ENCODE peak calls at places on chromosomes 6 and 20, in six cellular contexts. Z is PC-3, B is SK-N-SH, R is trophoblast cell, W is K562, Q is mesendoderm. H is an unnamed sample. For H3K79me2, the result is how much of the 10 kb centered on the place peaks cover.

GRCh38 chr6:30364591-30364990 is 19.6 kb downstream of the RPP21 start:
- DNase-seq in Z (peak), B (no peak), R (no peak), W (no peak), Q (peak), H (no peak)

GRCh38 chr6:31114540-31114876 is at the start of gene PSORS1C1:
- DNase-seq in Z (peak), B (no peak), R (peak), W (no peak), Q (peak), H (no peak)

GRCh38 chr6:44699082-44699481 is 311.6 kb downstream of the CDC5L start:
- DNase-seq in Z (no peak), B (no peak), R (no peak), W (no peak), Q (no peak), H (no peak)

GRCh38 chr6:28544211-28544610 is 18.5 kb downstream of the GPX5 start:
- DNase-seq in Z (no peak), B (no peak), R (no peak), W (no peak), Q (peak), H (no peak)

GRCh38 chr20:57195023-57195758 is 71.2 kb downstream of the BMP7 start:
- DNase-seq in Z (no peak), B (no peak), R (peak), W (no peak), Q (no peak), H (no peak)

GRCh38 chr20:44026932-44027685 is 112.5 kb downstream of the TOX2 start:
- DNase-seq in Z (no peak), B (peak), R (no peak), W (no peak), Q (no peak), H (peak)

GRCh38 chr20:62320581-62321354 is 18.0 kb downstream of the ADRM1 start:
- DNase-seq in Z (peak), B (peak), R (no peak), W (peak), Q (peak), H (no peak)

GRCh38 chr20:7770578-7770977 is 169.7 kb downstream of the HAO1 start:
- DNase-seq in Z (peak), B (no peak), R (no peak), W (no peak), Q (no peak), H (peak)

GRCh38 chr20:53050338-53050737 is 78.2 kb downstream of the TSHZ2 start:
- DNase-seq in Z (no peak), B (no peak), R (no peak), W (no peak), Q (no peak), H (no peak)

GRCh38 chr6:41565701-41566100 is 19.5 kb downstream of the FOXP4 start:
- DNase-seq in Z (no peak), B (no peak), R (no peak), W (no peak), Q (no peak), H (no peak)
- H3K79me2 ChIP-seq in Z (under half), B (under half), R (under half), W (under half), Q (under half), H (under half)

GRCh38 chr20:63367446-63368055 is 6.4 kb upstream of the CHRNA4 start:
- DNase-seq in Z (no peak), B (no peak), R (no peak), W (no peak), Q (no peak), H (no peak)
- H3K4me3 ChIP-seq in Z (no peak), B (no peak), R (no peak), W (no peak), Q (no peak), H (no peak)

GRCh38 chr20:31394900-31395299 is 4.5 kb upstream of the DEFB119 start:
- DNase-seq in Z (no peak), B (no peak), R (no peak), W (no peak), Q (no peak), H (no peak)
- H3K79me2 ChIP-seq in Z (under half), B (under half), R (under half), W (under half), Q (under half), H (under half)

GRCh38 chr6:25732468-25733198 is 21.9 kb upstream of the SLC17A4 start:
- DNase-seq in Z (no peak), B (no peak), R (peak), W (no peak), Q (peak), H (no peak)
- H3K4me3 ChIP-seq in Z (no peak), B (no peak), R (no peak), W (no peak), Q (no peak), H (no peak)

DNA sequence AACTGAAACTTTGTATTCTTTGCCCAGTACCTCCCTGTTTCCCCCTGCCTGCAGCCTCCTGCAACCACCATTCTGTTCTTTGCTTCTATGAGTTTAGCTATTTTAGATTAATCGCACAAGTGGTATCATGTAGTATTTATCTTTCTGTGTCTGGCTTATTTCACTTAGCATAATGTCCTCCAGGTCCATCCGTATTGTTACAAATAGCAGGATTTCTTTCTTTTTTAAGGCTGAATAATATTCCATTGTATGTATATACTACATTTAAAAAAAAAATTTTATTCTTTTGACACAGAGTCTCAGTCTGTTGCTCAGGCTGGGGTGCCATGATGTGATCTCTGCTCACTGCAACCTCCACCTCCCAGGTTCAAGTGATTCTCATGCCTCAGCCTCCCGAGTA is 4.5 kb downstream of the C6orf89 start:
- DNase-seq in Z (no peak), B (no peak), R (no peak), W (no peak), Q (no peak), H (no peak)
- H3K79me2 ChIP-seq in Z (under half), B (half or more), R (under half), W (half or more), Q (under half), H (half or more)

DNA sequence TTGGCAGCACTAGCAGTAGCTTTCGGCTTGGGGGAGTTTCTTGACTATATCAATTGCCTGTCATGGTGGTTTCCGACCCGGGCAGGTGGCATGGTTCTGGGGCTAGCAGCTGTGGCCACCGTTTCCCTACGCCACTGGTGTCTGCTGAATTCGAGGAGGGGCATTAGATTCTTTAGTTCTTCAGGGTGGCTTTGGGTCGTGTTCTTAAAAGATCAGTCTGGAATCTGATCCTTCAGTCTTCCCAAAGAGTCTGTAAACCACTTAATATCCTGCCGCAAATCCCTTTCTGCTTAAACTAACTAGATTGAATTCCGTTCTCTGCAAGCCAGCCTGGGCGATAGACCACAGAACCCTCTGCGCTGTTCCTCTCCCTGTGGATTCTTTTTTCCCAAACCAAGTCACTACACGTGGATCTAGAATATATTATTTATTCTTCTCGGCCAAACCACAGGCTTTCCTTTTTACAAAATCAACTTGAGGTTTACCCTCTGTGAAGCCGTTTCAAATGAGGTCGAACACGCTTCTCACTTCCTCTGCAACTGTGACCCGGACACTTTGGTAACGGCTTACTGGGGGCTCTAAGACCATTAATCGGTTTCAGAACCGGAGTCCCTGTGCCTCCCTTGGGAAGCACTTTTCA is 55.4 kb upstream of the FOXC1 start:
- DNase-seq in Z (no peak), B (no peak), R (no peak), W (no peak), Q (no peak), H (no peak)
- H3K4me3 ChIP-seq in Z (peak), B (no peak), R (no peak), W (no peak), Q (no peak), H (no peak)

GRCh38 chr6:133788556-133788955 is 100.4 kb upstream of the TCF21 start:
- DNase-seq in Z (no peak), B (no peak), R (no peak), W (no peak), Q (no peak), H (no peak)

GRCh38 chr6:133787122-133787521 is 101.8 kb upstream of the TCF21 start:
- DNase-seq in Z (no peak), B (no peak), R (no peak), W (no peak), Q (no peak), H (no peak)

DNA sequence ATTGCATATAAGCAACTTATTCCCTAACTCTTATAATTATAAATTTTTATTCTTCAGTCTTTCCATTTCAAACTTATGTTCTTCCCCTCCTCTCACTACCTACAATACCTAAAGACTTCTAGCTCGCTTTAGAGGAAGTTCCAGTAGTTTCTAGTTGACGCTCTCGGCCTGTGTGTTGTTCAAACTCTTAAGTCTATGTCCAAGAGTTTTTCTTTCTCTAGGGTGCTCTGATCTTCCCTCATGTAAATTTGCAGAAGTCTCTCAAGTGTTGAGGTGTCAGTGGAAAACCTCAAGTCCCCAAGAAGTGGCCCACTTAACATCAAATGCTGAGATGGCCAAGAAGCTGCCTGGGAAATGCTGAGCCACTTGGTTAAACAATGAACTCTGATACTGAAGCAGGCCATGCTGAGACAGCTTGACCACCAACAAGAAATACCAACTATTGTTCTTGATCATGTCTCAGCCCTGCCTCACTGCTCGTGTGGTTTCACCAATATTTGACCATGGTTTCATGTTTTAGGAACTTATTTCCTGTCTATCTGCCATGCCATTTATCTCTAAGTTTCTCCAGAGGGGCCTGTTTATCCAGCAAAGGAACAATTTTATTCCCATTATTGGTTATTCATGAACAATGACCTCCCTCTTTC is 100.9 kb upstream of the TCF21 start:
- DNase-seq in Z (no peak), B (no peak), R (no peak), W (no peak), Q (no peak), H (no peak)
- H3K79me2 ChIP-seq in Z (under half), B (under half), R (under half), W (under half), Q (under half), H (under half)

H was measured in DND-41.